ENCODE peak calls at places on chromosomes 12 and 14, in seven cellular contexts. E is fibroblast of lung; V is NCI-H2171; K is HCEC 1CT; B is nephron progenitor cell; Y is stimulated activated naive CD4-positive, alpha-beta T cell; C is right atrium auricular region. Z is an unnamed sample.

GRCh38 chr14:24298892-24299254 is 707 bp downstream of the DHRS1 start:
- DNase-seq in E (peak), V (no peak), K (peak), B (no peak), Y (no peak), C (no peak), Z (peak)

GRCh38 chr14:64646103-64646502 is 58.1 kb upstream of the PLEKHG3 start:
- DNase-seq in E (no peak), V (no peak), K (peak), B (no peak), Y (no peak), C (no peak), Z (no peak)

GRCh38 chr14:101064121-101064661 is 160.7 kb upstream of the RTL1 start:
- DNase-seq in E (no peak), V (no peak), K (no peak), B (no peak), Y (no peak), C (no peak), Z (no peak)

GRCh38 chr12:114671664-114672476 is 12.1 kb downstream of the TBX3 start:
- DNase-seq in E (no peak), V (no peak), K (no peak), B (peak), Y (no peak), C (no peak), Z (no peak)

GRCh38 chr14:55160989-55161388 is 30.4 kb downstream of the DLGAP5 start:
- DNase-seq in E (peak), V (no peak), K (peak), B (no peak), Y (peak), C (no peak), Z (no peak)

GRCh38 chr12:42135264-42135814 is 9.3 kb downstream of the GXYLT1 start:
- DNase-seq in E (peak), V (no peak), K (peak), B (no peak), Y (no peak), C (no peak), Z (peak)

GRCh38 chr14:24156840-24157239 is 4.2 kb upstream of the IRF9 start:
- DNase-seq in E (no peak), V (no peak), K (no peak), B (no peak), Y (no peak), C (no peak), Z (no peak)

GRCh38 chr14:55954108-55954507 is 164.1 kb upstream of the PELI2 start:
- DNase-seq in E (no peak), V (no peak), K (no peak), B (no peak), Y (no peak), C (no peak), Z (no peak)

GRCh38 chr12:93805736-93806141 is 128.6 kb downstream of the CRADD start:
- DNase-seq in E (peak), V (no peak), K (no peak), B (no peak), Y (no peak), C (no peak), Z (no peak)